ENCODE peak calls at places on chromosomes 2 and 18, in eight cellular contexts. N is skeletal muscle cell, M is heart left ventricle, O is foreskin fibroblast, E is astrocyte of the spinal cord, K is AG04450, Q is occipital lobe, V is activated B cell treated with CpG ODN at 0.5 μM for 24 hours. Y is an unnamed sample.

GRCh38 chr2:86290596-86291327 is 46.7 kb downstream of the REEP1 start:
- DNase-seq in M (peak; percentile 50), Q (no peak), O (no peak), E (no peak), K (no peak), N (no peak), V (no peak), Y (no peak)

GRCh38 chr18:46676162-46676830 is 19.3 kb upstream of the LOXHD1 start:
- DNase-seq in N (no peak), V (no peak), K (no peak), O (peak; percentile 9), M (no peak), E (peak; percentile 72), Q (no peak), Y (no peak)

GRCh38 chr2:8676191-8676914 is 5.5 kb upstream of the ID2 start:
- DNase-seq in E (peak; percentile 83), K (no peak), N (no peak), O (peak; percentile 94), V (no peak), Q (peak; percentile 82), M (peak; percentile 91), Y (no peak)

GRCh38 chr2:101427240-101427639 is 39.9 kb upstream of the CREG2 start:
- DNase-seq in E (no peak), N (no peak), Q (no peak), M (no peak), O (no peak), V (no peak), K (no peak), Y (no peak)

GRCh38 chr2:634670-635395 is 42.4 kb downstream of the TMEM18 start:
- DNase-seq in K (no peak), N (no peak), E (no peak), M (no peak), Q (no peak), V (no peak), O (no peak), Y (no peak)

GRCh38 chr2:127735044-127735443 is 33.7 kb downstream of the SFT2D3 start:
- DNase-seq in K (no peak), Q (no peak), O (no peak), E (no peak), N (no peak), V (no peak), M (no peak), Y (no peak)

GRCh38 chr18:3877678-3878077 is 427.7 kb downstream of the TGIF1 start:
- DNase-seq in O (peak; percentile 3), Q (no peak), K (no peak), E (no peak), V (no peak), M (no peak), N (no peak), Y (no peak)

GRCh38 chr2:142100967-142101366 is 29.8 kb downstream of the LRP1B start:
- DNase-seq in E (no peak), O (peak; percentile 10), K (no peak), M (no peak), N (no peak), V (no peak), Q (no peak), Y (no peak)

GRCh38 chr2:190904644-190905043 is 24.0 kb downstream of the GLS start:
- DNase-seq in O (no peak), V (no peak), M (no peak), K (no peak), E (no peak), Q (no peak), N (no peak), Y (no peak)

GRCh38 chr2:121565389-121566250 is 34.9 kb downstream of the RNU4ATAC start:
- DNase-seq in V (no peak), N (peak; percentile 15), K (no peak), O (no peak), E (no peak), M (peak; percentile 32), Q (no peak), Y (no peak)

GRCh38 chr2:23220687-23221086 is 164.3 kb upstream of the KLHL29 start:
- DNase-seq in K (no peak), E (no peak), O (no peak), M (no peak), N (no peak), Q (no peak), V (no peak), Y (no peak)

Y was measured in BE2C.